ENCODE peak calls at places on chromosomes 1 and 21, in seven cellular contexts. N is NCI-H2029; I is activated CD8-positive, alpha-beta T cell treated with anti-CD3 and anti-CD28 coated beads for 36 hours; M is substantia nigra; L is stimulated activated effector memory CD8-positive, alpha-beta T cell treated with anti-CD3 and anti-CD28 coated beads, Interleukin-12 subunit alpha, Interleukin-12 subunit beta, amount 100 ng/mL, for 72 hours; A is HTR-8/SVneo; Z is CD4-positive, alpha-beta memory T cell. Q is an unnamed sample.

GRCh38 chr1:240199758-240200655 is 108.3 kb downstream of the FMN2 start:
- DNase-seq in N (no peak), I (no peak), M (no peak), L (no peak), A (no peak), Z (no peak), Q (no peak)

GRCh38 chr21:42228709-42229220 is 9.8 kb downstream of the ABCG1 start:
- DNase-seq in N (no peak), I (no peak), M (no peak), L (no peak), A (no peak), Z (no peak), Q (no peak)

GRCh38 chr1:247119600-247120407 is 15.6 kb upstream of the ZNF669 start:
- DNase-seq in N (no peak), I (no peak), M (no peak), L (no peak), A (no peak), Z (no peak), Q (no peak)

GRCh38 chr1:148263128-148263905 is 111.2 kb upstream of the NBPF11 start:
- DNase-seq in N (peak; percentile 63), I (peak; percentile 92), M (peak; percentile 22), L (peak; percentile 88), A (no peak), Z (peak; percentile 59), Q (no peak)

GRCh38 chr21:36723371-36723881 is 24.5 kb downstream of the SIM2 start:
- DNase-seq in N (no peak), I (no peak), M (no peak), L (no peak), A (no peak), Z (no peak), Q (no peak)

GRCh38 chr1:17520041-17520440 is 19.5 kb upstream of the ARHGEF10L start:
- DNase-seq in N (no peak), I (no peak), M (no peak), L (no peak), A (no peak), Z (no peak), Q (no peak)

GRCh38 chr1:150847499-150848060 is 28.8 kb downstream of the ARNT start:
- DNase-seq in N (no peak), I (no peak), M (no peak), L (no peak), A (no peak), Z (no peak), Q (no peak)

GRCh38 chr1:54167422-54168139 is 14.8 kb upstream of the CDCP2 start:
- DNase-seq in N (no peak), I (no peak), M (no peak), L (no peak), A (peak; percentile 37), Z (no peak), Q (no peak)

GRCh38 chr21:16145052-16145451 is 415.3 kb downstream of the USP25 start:
- DNase-seq in N (no peak), I (no peak), M (no peak), L (no peak), A (no peak), Z (no peak), Q (no peak)

Q was measured in NCI-H146.